ENCODE peak calls at places on chromosomes 5 and 9, in seven cellular contexts. Y is anterior cingulate cortex, I is Panc1, J is HuH-7, G is nucleus accumbens, D is NCI-H510A, P is ecto neural progenitor cell. W is an unnamed sample.

GRCh38 chr9:100028201-100028784 is 70.5 kb downstream of the ERP44 start:
- DNase-seq in Y (no peak), I (peak; percentile 72), J (peak; percentile 46), G (no peak), D (no peak), P (peak; percentile 77), W (peak; percentile 62)

GRCh38 chr9:36835271-36835996 is 198.6 kb downstream of the PAX5 start:
- DNase-seq in Y (no peak), I (no peak), J (no peak), G (no peak), D (no peak), P (no peak), W (no peak)

GRCh38 chr5:59287361-59287760 is 606.2 kb downstream of the PDE4D start:
- DNase-seq in Y (no peak), I (no peak), J (no peak), G (no peak), D (no peak), P (no peak), W (no peak)

GRCh38 chr5:1001406-1002270 is 7.0 kb upstream of the NKD2 start:
- DNase-seq in Y (no peak), I (no peak), J (no peak), G (no peak), D (no peak), P (no peak), W (peak; percentile 43)

GRCh38 chr5:98770158-98770910 is 3.1 kb upstream of the RGMB start:
- DNase-seq in Y (peak; percentile 67), I (no peak), J (peak; percentile 26), G (no peak), D (no peak), P (peak; percentile 60), W (peak; percentile 43)

GRCh38 chr5:167759411-167759821 is 532.0 kb upstream of the WWC1 start:
- DNase-seq in Y (no peak), I (no peak), J (no peak), G (no peak), D (no peak), P (no peak), W (no peak)

GRCh38 chr9:132018957-132019405 is 60.7 kb downstream of the MED27 start:
- DNase-seq in Y (no peak), I (no peak), J (no peak), G (no peak), D (no peak), P (no peak), W (no peak)

GRCh38 chr5:149374303-149374702 is 4.8 kb downstream of the IL17B start:
- DNase-seq in Y (no peak), I (no peak), J (no peak), G (no peak), D (no peak), P (no peak), W (no peak)

GRCh38 chr5:160787247-160787646 is 64.8 kb downstream of the ATP10B start:
- DNase-seq in Y (no peak), I (no peak), J (peak; percentile 55), G (no peak), D (no peak), P (no peak), W (no peak)

GRCh38 chr5:149913449-149914419 is 30.9 kb downstream of the PDE6A start:
- DNase-seq in Y (no peak), I (no peak), J (no peak), G (no peak), D (no peak), P (no peak), W (no peak)

GRCh38 chr9:93918071-93918470 is 37.1 kb downstream of the BARX1 start:
- DNase-seq in Y (no peak), I (no peak), J (no peak), G (no peak), D (no peak), P (no peak), W (peak; percentile 54)

GRCh38 chr5:7668627-7669026 is 182.3 kb downstream of the CFAP90 start:
- DNase-seq in Y (no peak), I (no peak), J (no peak), G (no peak), D (no peak), P (no peak), W (no peak)

GRCh38 chr9:88835038-88835466 is 156.2 kb upstream of the S1PR3 start:
- DNase-seq in Y (no peak), I (no peak), J (no peak), G (no peak), D (no peak), P (no peak), W (no peak)

GRCh38 chr5:157516016-157516415 is 56.0 kb downstream of the NIPAL4 start:
- DNase-seq in Y (no peak), I (no peak), J (no peak), G (no peak), D (no peak), P (no peak), W (no peak)

GRCh38 chr9:137168907-137169763 is 716 bp downstream of the LRRC26 start:
- DNase-seq in Y (peak; percentile 45), I (no peak), J (peak; percentile 85), G (no peak), D (peak; percentile 88), P (peak; percentile 79), W (no peak)

GRCh38 chr5:125634242-125634835 is 788.9 kb upstream of the GRAMD2B start:
- DNase-seq in Y (no peak), I (no peak), J (no peak), G (no peak), D (no peak), P (no peak), W (no peak)

GRCh38 chr9:112341741-112342140 is 8.3 kb upstream of the PTBP3 start:
- DNase-seq in Y (no peak), I (no peak), J (no peak), G (no peak), D (no peak), P (no peak), W (no peak)

GRCh38 chr9:97966493-97966892 is 16.6 kb upstream of the ANP32B start:
- DNase-seq in Y (no peak), I (no peak), J (no peak), G (no peak), D (no peak), P (no peak), W (no peak)

GRCh38 chr5:79171846-79172245 is 60.2 kb downstream of the BHMT start:
- DNase-seq in Y (no peak), I (no peak), J (no peak), G (no peak), D (no peak), P (no peak), W (no peak)

GRCh38 chr5:441996-442334 is 1.0 kb upstream of the EXOC3 start:
- DNase-seq in Y (no peak), I (no peak), J (no peak), G (no peak), D (no peak), P (no peak), W (no peak)

GRCh38 chr5:116090192-116090790 is 5.5 kb downstream of the COMMD10 start:
- DNase-seq in Y (no peak), I (no peak), J (no peak), G (no peak), D (no peak), P (no peak), W (no peak)

GRCh38 chr5:17374973-17375844 is 122.8 kb upstream of the TAF11L2 start:
- DNase-seq in Y (no peak), I (no peak), J (no peak), G (no peak), D (no peak), P (no peak), W (no peak)

GRCh38 chr5:132971483-132972435 is 8.3 kb upstream of the AFF4 start:
- DNase-seq in Y (no peak), I (no peak), J (no peak), G (no peak), D (no peak), P (no peak), W (no peak)

GRCh38 chr9:101083451-101083850 is 54.9 kb downstream of the PLPPR1 start:
- DNase-seq in Y (no peak), I (no peak), J (no peak), G (no peak), D (no peak), P (no peak), W (no peak)

GRCh38 chr5:150545246-150545645 is 37.3 kb downstream of the NDST1 start:
- DNase-seq in Y (no peak), I (no peak), J (no peak), G (no peak), D (no peak), P (no peak), W (no peak)

GRCh38 chr9:93496285-93496684 is 42.9 kb upstream of the FAM120AOS start:
- DNase-seq in Y (no peak), I (no peak), J (no peak), G (no peak), D (no peak), P (no peak), W (no peak)

GRCh38 chr5:172106511-172107356 is 81.3 kb downstream of the STK10 start:
- DNase-seq in Y (peak; percentile 41), I (peak; percentile 33), J (peak; percentile 70), G (peak; percentile 28), D (no peak), P (peak; percentile 86), W (no peak)

GRCh38 chr9:21708846-21709245 is 93.6 kb upstream of the MTAP start:
- DNase-seq in Y (no peak), I (no peak), J (no peak), G (no peak), D (no peak), P (no peak), W (no peak)

GRCh38 chr9:14203366-14204056 is 110.4 kb downstream of the NFIB start:
- DNase-seq in Y (peak; percentile 37), I (no peak), J (no peak), G (no peak), D (no peak), P (no peak), W (peak; percentile 70)

GRCh38 chr9:85262333-85262732 is 479.4 kb downstream of the AGTPBP1 start:
- DNase-seq in Y (no peak), I (no peak), J (no peak), G (no peak), D (no peak), P (no peak), W (no peak)

GRCh38 chr5:11588803-11589202 is 315.4 kb downstream of the CTNND2 start:
- DNase-seq in Y (peak; percentile 44), I (no peak), J (no peak), G (no peak), D (no peak), P (peak; percentile 66), W (no peak)

GRCh38 chr9:124260769-124261603 is 3.2 kb downstream of the NEK6 start:
- DNase-seq in Y (no peak), I (no peak), J (no peak), G (no peak), D (no peak), P (no peak), W (peak; percentile 81)

GRCh38 chr9:113541019-113541900 is 77.7 kb downstream of the RGS3 start:
- DNase-seq in Y (no peak), I (no peak), J (no peak), G (no peak), D (peak; percentile 30), P (peak; percentile 86), W (no peak)

GRCh38 chr9:136765041-136765440 is 723 bp upstream of the LCN15 start:
- DNase-seq in Y (no peak), I (no peak), J (no peak), G (no peak), D (no peak), P (no peak), W (no peak)

GRCh38 chr9:107312651-107313050 is 29.6 kb downstream of the RAD23B start:
- DNase-seq in Y (no peak), I (no peak), J (no peak), G (no peak), D (no peak), P (peak; percentile 71), W (peak; percentile 31)

GRCh38 chr5:103013933-103014552 is 105.9 kb downstream of the GIN1 start:
- DNase-seq in Y (no peak), I (no peak), J (no peak), G (no peak), D (no peak), P (no peak), W (no peak)

GRCh38 chr9:88532320-88532719 is 2.7 kb upstream of the NXNL2 start:
- DNase-seq in Y (no peak), I (no peak), J (peak; percentile 42), G (no peak), D (no peak), P (peak; percentile 79), W (no peak)

W was measured in left lung.